ENCODE peak calls at places on chromosomes 12 and 14, in eight cellular contexts. O is activated CD4-positive, alpha-beta T cell treated with anti-CD3 and anti-CD28 coated beads, Interleukin-2, amount 10 ng/mL, durations not matched to agents 7 days and 5 days; D is substantia nigra; U is stimulated activated CD4-positive, alpha-beta T cell treated with anti-CD3 and anti-CD28 coated beads, Interleukin-1b, Interleukin-23, amount 100 ng/mL, for 1 hour; L is stimulated activated naive CD8-positive, alpha-beta T cell treated with anti-CD3 and anti-CD28 coated beads, Interleukin-15, amount 100 ng/mL, for 72 hours; X is RCC 7860; Z is AG09309; W is AG09319. I is an unnamed sample.

GRCh38 chr12:113208041-113208934 is 13.0 kb upstream of the TPCN1 start:
- DNase-seq in D (no peak), L (peak; percentile 90), U (no peak), Z (no peak), W (no peak), O (peak; percentile 82), X (no peak), I (peak; percentile 43)

GRCh38 chr12:15806826-15807225 is 17.6 kb upstream of the EPS8 start:
- DNase-seq in U (no peak), X (no peak), Z (no peak), D (no peak), O (no peak), W (no peak), L (no peak), I (no peak)

GRCh38 chr14:104051092-104051813 is 34.2 kb upstream of the ASPG start:
- DNase-seq in L (no peak), D (no peak), X (no peak), Z (no peak), U (no peak), W (no peak), O (no peak), I (no peak)

GRCh38 chr14:68248481-68249255 is 429.1 kb downstream of the RAD51B start:
- DNase-seq in L (peak; percentile 14), Z (no peak), O (peak; percentile 36), D (no peak), W (peak; percentile 58), U (no peak), X (peak; percentile 59), I (peak; percentile 67)

GRCh38 chr12:102950107-102950949 is 7.1 kb upstream of the ASCL1 start:
- DNase-seq in W (no peak), L (no peak), D (no peak), Z (no peak), O (no peak), U (no peak), X (no peak), I (peak; percentile 11)

GRCh38 chr12:56834886-56835285 is 71.8 kb downstream of the HSD17B6 start:
- DNase-seq in L (no peak), X (no peak), W (no peak), Z (no peak), D (no peak), U (no peak), O (no peak), I (no peak)

GRCh38 chr14:70655110-70655826 is 13.6 kb downstream of the TTC9 start:
- DNase-seq in D (no peak), L (peak; percentile 81), Z (no peak), W (no peak), O (peak; percentile 91), U (peak; percentile 34), X (no peak), I (no peak)

GRCh38 chr14:79528843-79529405 is 682.4 kb downstream of the DIO2 start:
- DNase-seq in Z (no peak), L (no peak), U (no peak), W (no peak), O (no peak), D (no peak), X (peak; percentile 52), I (no peak)

GRCh38 chr12:127081058-127081457 is 1185.9 kb upstream of the TMEM132C start:
- DNase-seq in X (no peak), W (no peak), U (no peak), Z (no peak), L (no peak), O (no peak), D (no peak), I (no peak)

GRCh38 chr14:50668852-50669194 is 717 bp upstream of the SAV1 start:
- DNase-seq in O (no peak), D (no peak), U (no peak), Z (no peak), L (no peak), W (no peak), X (no peak), I (no peak)

GRCh38 chr14:20436363-20436755 is 393 bp upstream of the KLHL33 start:
- DNase-seq in O (no peak), Z (peak; percentile 59), L (no peak), W (no peak), D (no peak), X (no peak), U (no peak), I (no peak)

GRCh38 chr14:32078030-32078793 is 1.1 kb downstream of the ARHGAP5 start:
- DNase-seq in X (peak; percentile 23), Z (no peak), U (no peak), W (peak; percentile 19), O (peak; percentile 33), L (no peak), D (peak; percentile 41), I (peak; percentile 72)

GRCh38 chr14:67963545-67963944 is 144.0 kb downstream of the RAD51B start:
- DNase-seq in W (no peak), L (no peak), X (no peak), U (no peak), Z (no peak), O (no peak), D (no peak), I (no peak)

GRCh38 chr12:127957001-127957660 is 309.8 kb upstream of the TMEM132C start:
- DNase-seq in L (no peak), D (no peak), X (peak; percentile 9), W (no peak), U (no peak), Z (no peak), O (no peak), I (no peak)

GRCh38 chr14:75286313-75286712 is 7.7 kb downstream of the FOS start:
- DNase-seq in U (no peak), W (no peak), Z (no peak), D (no peak), O (no peak), L (no peak), X (no peak), I (no peak)

GRCh38 chr14:52012635-52013034 is 23.3 kb downstream of the RTRAF start:
- DNase-seq in O (no peak), Z (no peak), U (no peak), D (no peak), L (no peak), X (no peak), W (no peak), I (no peak)

GRCh38 chr12:49094104-49094948 is at the start of gene DHH:
- DNase-seq in Z (no peak), O (no peak), U (no peak), X (no peak), D (no peak), L (no peak), W (no peak), I (no peak)

GRCh38 chr12:2957816-2958431 is 1.3 kb upstream of the TEAD4 start:
- DNase-seq in Z (no peak), L (no peak), D (no peak), U (no peak), X (no peak), O (no peak), W (no peak), I (no peak)

GRCh38 chr12:96208346-96208745 is 14.2 kb downstream of the ELK3 start:
- DNase-seq in W (no peak), Z (peak; percentile 58), D (no peak), L (no peak), O (no peak), X (peak; percentile 7), U (no peak), I (no peak)

GRCh38 chr14:38839743-38840375 is 263.2 kb downstream of the SEC23A start:
- DNase-seq in Z (no peak), L (no peak), O (no peak), W (no peak), U (no peak), X (no peak), D (no peak), I (no peak)

GRCh38 chr12:79233341-79233761 is 368.8 kb downstream of the SYT1 start:
- DNase-seq in L (no peak), X (no peak), W (no peak), D (no peak), O (no peak), U (no peak), Z (no peak), I (no peak)

GRCh38 chr12:30748150-30748549 is 6.6 kb downstream of the CAPRIN2 start:
- DNase-seq in Z (no peak), D (no peak), X (no peak), W (no peak), U (no peak), L (no peak), O (no peak), I (no peak)

GRCh38 chr14:37969511-37969979 is 238.2 kb upstream of the SSTR1 start:
- DNase-seq in O (no peak), U (no peak), Z (no peak), X (no peak), L (no peak), D (no peak), W (no peak), I (no peak)

GRCh38 chr12:50618864-50619609 is 114.3 kb downstream of the DIP2B start:
- DNase-seq in O (no peak), L (no peak), X (peak; percentile 97), D (no peak), U (no peak), W (no peak), Z (no peak), I (no peak)

GRCh38 chr14:88834883-88835431 is 10.5 kb downstream of the TTC8 start:
- DNase-seq in U (no peak), L (no peak), D (no peak), Z (no peak), W (no peak), X (no peak), O (no peak), I (no peak)

GRCh38 chr14:38278035-38278434 is 22.1 kb upstream of the CLEC14A start:
- DNase-seq in U (no peak), L (no peak), W (no peak), D (no peak), O (no peak), X (no peak), Z (no peak), I (no peak)

GRCh38 chr14:56274556-56274955 is 156.3 kb downstream of the PELI2 start:
- DNase-seq in O (no peak), W (no peak), D (no peak), L (no peak), U (no peak), Z (no peak), X (no peak), I (no peak)

GRCh38 chr14:77400216-77400615 is 23.0 kb downstream of the SAMD15 start:
- DNase-seq in X (no peak), D (no peak), O (no peak), Z (no peak), W (no peak), U (no peak), L (no peak), I (no peak)

GRCh38 chr14:75630695-75631452 is 29.8 kb downstream of the ERG28 start:
- DNase-seq in L (no peak), X (no peak), D (no peak), O (no peak), W (no peak), Z (no peak), U (no peak), I (no peak)

GRCh38 chr12:104694161-104694560 is 237.4 kb downstream of the CHST11 start:
- DNase-seq in X (peak; percentile 32), W (no peak), D (no peak), L (no peak), Z (no peak), O (no peak), U (no peak), I (no peak)